ENCODE peak calls at places on chromosomes 3 and 15, in four cellular contexts. D is stimulated activated effector memory CD8-positive, alpha-beta T cell treated with anti-CD3 and anti-CD28 coated beads, Interleukin-12 subunit alpha, Interleukin-12 subunit beta, amount 100 ng/mL, for 72 hours; A is RCC 7860; M is NCI-H1092 treated with DMSO at 0.1 percent for 48 hours. J is an unnamed sample.

GRCh38 chr15:76340198-76340801 is 3.7 kb downstream of the ISL2 start:
- DNase-seq in D (no peak), A (no peak), M (peak), J (peak)

GRCh38 chr3:126543457-126544090 is 15.2 kb downstream of the C3orf22 start:
- DNase-seq in D (no peak), A (no peak), M (no peak), J (no peak)

GRCh38 chr3:58051196-58051595 is 43.0 kb downstream of the FLNB start:
- DNase-seq in A (peak), M (no peak), D (no peak), J (no peak)

GRCh38 chr3:52561028-52561749 is 24.8 kb downstream of the UQCC5 start:
- DNase-seq in D (no peak), A (no peak), M (no peak), J (no peak)

GRCh38 chr15:49832421-49832980 is 211.7 kb downstream of the DTWD1 start:
- DNase-seq in M (no peak), D (no peak), A (no peak), J (no peak)

GRCh38 chr15:70757627-70758026 is 5.7 kb downstream of the UACA start:
- DNase-seq in D (no peak), A (no peak), M (no peak), J (no peak)

GRCh38 chr15:72199721-72200212 is 2.2 kb upstream of the GRAMD2A start:
- DNase-seq in M (peak), D (peak), A (peak), J (peak)

GRCh38 chr3:149990423-149990953 is 19.8 kb upstream of the PFN2 start:
- DNase-seq in D (no peak), A (no peak), M (no peak), J (no peak)

GRCh38 chr15:42692997-42693396 is 43.9 kb downstream of the CDAN1 start:
- DNase-seq in A (no peak), D (no peak), M (no peak), J (no peak)

GRCh38 chr3:45041666-45042065 is 15.6 kb downstream of the CLEC3B start:
- DNase-seq in M (no peak), A (peak), D (no peak), J (no peak)

GRCh38 chr3:183481582-183481981 is 53.2 kb upstream of the MCF2L2 start:
- DNase-seq in A (peak), D (no peak), M (no peak), J (no peak)

GRCh38 chr3:64717872-64718613 is 30.2 kb upstream of the ADAMTS9 start:
- DNase-seq in M (no peak), A (no peak), D (no peak), J (no peak)

GRCh38 chr3:44805960-44806359 is 44.4 kb downstream of the KIF15 start:
- DNase-seq in A (no peak), D (no peak), M (no peak), J (no peak)

GRCh38 chr15:92715753-92716152 is 60.2 kb upstream of the FAM174B start:
- DNase-seq in M (no peak), A (no peak), D (no peak), J (no peak)

GRCh38 chr3:111072016-111072891 is 638 bp downstream of the NECTIN3 start:
- DNase-seq in D (peak), M (no peak), A (no peak), J (peak)

GRCh38 chr3:15428539-15428938 is 1.1 kb downstream of the EAF1 start:
- DNase-seq in M (no peak), D (no peak), A (peak), J (no peak)

GRCh38 chr15:82663186-82663600 is 16.0 kb upstream of the CPEB1 start:
- DNase-seq in D (peak), M (no peak), A (no peak), J (no peak)

GRCh38 chr3:58868101-58868779 is 181.6 kb downstream of the CFAP20DC start:
- DNase-seq in M (no peak), D (no peak), A (no peak), J (no peak)

J was measured in NCI-H1105 treated with DMSO at 0.1 percent for 48 hours.